ENCODE peak calls at places on chromosome 15, in ten cellular contexts. K, H, A, V, B, U, Z, L, W and Y are unnamed samples.

GRCh38 chr15:37133619-37134018 is 33.3 kb upstream of the MEIS2 start:
- DNase-seq in K (no peak), L (no peak), U (no peak), H (no peak), V (peak), Z (no peak), A (no peak), W (no peak), B (no peak), Y (no peak)

GRCh38 chr15:48577495-48577894 is 68.0 kb downstream of the FBN1 start:
- DNase-seq in L (no peak), A (no peak), Z (no peak), W (no peak), V (no peak), H (no peak), U (no peak), B (no peak), K (no peak), Y (peak)

GRCh38 chr15:52171386-52171785 is 19.8 kb downstream of the GNB5 start:
- DNase-seq in A (no peak), Z (no peak), K (no peak), W (no peak), V (no peak), U (no peak), B (peak), L (no peak), H (no peak), Y (no peak)

GRCh38 chr15:59685737-59686297 is 3.3 kb downstream of the BNIP2 start:
- DNase-seq in W (peak), B (no peak), H (no peak), V (peak), U (no peak), K (no peak), Z (no peak), A (no peak), L (no peak), Y (no peak)

GRCh38 chr15:99961011-99961441 is 227.8 kb upstream of the LYSMD4 start:
- DNase-seq in Z (no peak), L (no peak), U (no peak), V (no peak), K (no peak), H (no peak), B (no peak), A (no peak), W (no peak), Y (no peak)

GRCh38 chr15:49490963-49491362 is 67.9 kb downstream of the FGF7 start:
- DNase-seq in L (no peak), W (no peak), H (no peak), V (no peak), U (no peak), B (no peak), Z (no peak), A (no peak), K (no peak), Y (no peak)

GRCh38 chr15:51380999-51381806 is 39.7 kb downstream of the GLDN start:
- DNase-seq in W (peak), B (peak), A (peak), U (peak), Z (no peak), L (peak), K (peak), V (peak), H (no peak), Y (peak)

GRCh38 chr15:85804481-85805165 is 9.9 kb upstream of the KLHL25 start:
- DNase-seq in V (no peak), Z (no peak), B (no peak), H (no peak), U (no peak), A (no peak), W (no peak), L (no peak), K (no peak), Y (no peak)

GRCh38 chr15:42175671-42176070 is 19.2 kb upstream of the PLA2G4F start:
- DNase-seq in W (no peak), L (no peak), A (no peak), B (no peak), H (no peak), Z (no peak), K (no peak), V (no peak), U (no peak), Y (no peak)

GRCh38 chr15:77901251-77901881 is 176.1 kb downstream of the TBC1D2B start:
- DNase-seq in K (no peak), A (no peak), L (peak), W (no peak), B (no peak), V (no peak), U (no peak), Z (no peak), H (no peak), Y (no peak)

GRCh38 chr15:80109388-80109787 is 43.4 kb upstream of the FAH start:
- DNase-seq in H (no peak), B (no peak), A (no peak), U (no peak), V (no peak), L (no peak), Z (no peak), K (no peak), W (no peak), Y (no peak)

GRCh38 chr15:83571820-83572707 is 81.9 kb upstream of the ADAMTSL3 start:
- DNase-seq in W (no peak), K (no peak), Z (no peak), L (no peak), B (no peak), U (no peak), H (no peak), A (no peak), V (peak), Y (peak)

GRCh38 chr15:20356444-20357138 is 185.0 kb downstream of the GOLGA6L6 start:
- DNase-seq in K (peak), Z (peak), V (no peak), B (peak), L (peak), H (peak), W (peak), U (no peak), A (peak), Y (peak)

GRCh38 chr15:39583586-39584265 is 2.8 kb downstream of the THBS1 start:
- DNase-seq in Z (no peak), A (no peak), L (no peak), B (peak), K (peak), W (no peak), H (no peak), U (no peak), V (no peak), Y (peak)

GRCh38 chr15:62393196-62393595 is 228.1 kb upstream of the C2CD4B start:
- DNase-seq in V (no peak), U (no peak), H (no peak), B (no peak), L (no peak), A (no peak), K (no peak), W (no peak), Z (no peak), Y (no peak)

GRCh38 chr15:75361361-75361988 is 6.9 kb downstream of the MAN2C1 start:
- DNase-seq in L (no peak), A (no peak), H (no peak), U (no peak), W (no peak), V (no peak), Z (no peak), B (no peak), K (no peak), Y (no peak)

GRCh38 chr15:23447107-23447500 is at the start of gene GOLGA6L2:
- DNase-seq in K (peak), B (no peak), V (no peak), W (peak), L (no peak), A (no peak), Z (no peak), H (no peak), U (no peak), Y (no peak)

GRCh38 chr15:57953874-57954273 is 111.6 kb downstream of the ALDH1A2 start:
- DNase-seq in Z (no peak), H (no peak), L (no peak), V (no peak), K (no peak), A (no peak), W (no peak), U (no peak), B (no peak), Y (no peak)

GRCh38 chr15:25345943-25346342 is 92.9 kb downstream of the UBE3A start:
- DNase-seq in K (peak), H (no peak), W (no peak), Z (no peak), L (peak), B (no peak), V (peak), U (no peak), A (no peak), Y (no peak)

GRCh38 chr15:56205061-56205876 is 38.4 kb downstream of the RFX7 start:
- DNase-seq in V (no peak), K (no peak), A (no peak), W (no peak), L (no peak), Z (no peak), B (no peak), U (no peak), H (no peak), Y (no peak)

GRCh38 chr15:100194955-100195354 is 146.8 kb downstream of the ADAMTS17 start:
- DNase-seq in V (no peak), K (no peak), W (no peak), H (no peak), A (no peak), B (no peak), Z (no peak), L (no peak), U (no peak), Y (no peak)

GRCh38 chr15:101152914-101153313 is 98.9 kb downstream of the CHSY1 start:
- DNase-seq in W (no peak), H (no peak), K (peak), Z (no peak), A (no peak), B (no peak), V (no peak), L (no peak), U (peak), Y (no peak)

GRCh38 chr15:36484038-36484778 is 95.2 kb upstream of the CDIN1 start:
- DNase-seq in U (no peak), V (no peak), B (no peak), H (no peak), W (no peak), K (no peak), A (no peak), Z (no peak), L (no peak), Y (no peak)

GRCh38 chr15:75200765-75201608 is 695 bp upstream of the C15orf39 start:
- DNase-seq in H (no peak), U (no peak), B (peak), A (no peak), K (no peak), Z (no peak), V (no peak), L (no peak), W (no peak), Y (peak)

GRCh38 chr15:83107841-83108181 is 366 bp downstream of the TM6SF1 start:
- DNase-seq in W (no peak), K (no peak), Z (no peak), A (no peak), L (peak), U (no peak), B (no peak), H (no peak), V (no peak), Y (no peak)

GRCh38 chr15:101393172-101393571 is 96.3 kb downstream of the PCSK6 start:
- DNase-seq in K (no peak), V (no peak), L (no peak), Z (no peak), B (no peak), A (no peak), H (no peak), W (no peak), U (no peak), Y (no peak)

GRCh38 chr15:30791239-30791638 is 112.5 kb upstream of the FAN1 start:
- DNase-seq in B (no peak), W (peak), U (no peak), A (no peak), L (no peak), V (no peak), Z (no peak), H (no peak), K (peak), Y (no peak)

GRCh38 chr15:26866298-26867198 is at the start of gene GABRA5:
- DNase-seq in K (no peak), Z (no peak), H (no peak), U (peak), W (no peak), A (no peak), B (no peak), V (no peak), L (no peak), Y (no peak)

GRCh38 chr15:31262901-31263671 is 63.5 kb upstream of the KLF13 start:
- DNase-seq in B (no peak), W (no peak), V (no peak), U (no peak), Z (no peak), A (peak), K (no peak), H (no peak), L (peak), Y (peak)

GRCh38 chr15:70720228-70721016 is 42.9 kb downstream of the UACA start:
- DNase-seq in W (no peak), K (no peak), H (no peak), U (no peak), L (no peak), A (no peak), V (no peak), Z (no peak), B (no peak), Y (no peak)

GRCh38 chr15:27764339-27764738 is 334.8 kb downstream of the OCA2 start:
- DNase-seq in U (no peak), H (no peak), V (no peak), K (no peak), B (no peak), L (no peak), A (no peak), W (no peak), Z (no peak), Y (no peak)

GRCh38 chr15:79370716-79371115 is 59.8 kb downstream of the TMED3 start:
- DNase-seq in K (peak), W (no peak), U (no peak), Z (no peak), B (no peak), L (no peak), H (no peak), A (no peak), V (no peak), Y (no peak)

GRCh38 chr15:67690936-67691335 is 134.4 kb upstream of the SKOR1 start:
- DNase-seq in A (no peak), W (no peak), K (no peak), U (no peak), H (no peak), V (no peak), Z (no peak), B (no peak), L (no peak), Y (peak)

GRCh38 chr15:70266412-70267089 is 168.8 kb upstream of the TLE3 start:
- DNase-seq in L (peak), B (no peak), A (peak), K (no peak), U (no peak), W (no peak), V (no peak), H (no peak), Z (no peak), Y (no peak)

GRCh38 chr15:56772868-56773639 is 39.7 kb upstream of the ZNF280D start:
- DNase-seq in W (no peak), U (no peak), K (no peak), H (no peak), A (peak), V (no peak), L (no peak), Z (no peak), B (no peak), Y (no peak)

GRCh38 chr15:62900071-62900812 is 142.3 kb upstream of the TPM1 start:
- DNase-seq in B (no peak), K (peak), H (no peak), W (no peak), Z (no peak), A (no peak), V (no peak), U (no peak), L (no peak), Y (no peak)

GRCh38 chr15:37031198-37031597 is 69.2 kb downstream of the MEIS2 start:
- DNase-seq in B (no peak), H (no peak), L (no peak), A (no peak), U (no peak), W (no peak), Z (no peak), V (no peak), K (no peak), Y (peak)

GRCh38 chr15:38671675-38672141 is 107.1 kb upstream of the RASGRP1 start:
- DNase-seq in V (no peak), B (peak), A (no peak), U (no peak), H (peak), W (no peak), L (no peak), K (no peak), Z (no peak), Y (no peak)